ENCODE peak calls at places on chromosomes 13 and 19, in eight cellular contexts. G, F, U, B, Q, O, C and Z are unnamed samples.

GRCh38 chr19:50290775-50291174 is 38.4 kb downstream of the KCNC3 start:
- DNase-seq in F (no peak), O (no peak), B (no peak), G (no peak), U (no peak), Q (no peak), C (no peak), Z (no peak)

GRCh38 chr13:64640002-64640401 is 2590.1 kb downstream of the PCDH9 start:
- DNase-seq in O (no peak), C (no peak), Q (no peak), U (no peak), G (no peak), B (no peak), F (no peak), Z (no peak)

GRCh38 chr13:49584771-49585182 is 581 bp downstream of the RCBTB1 start:
- DNase-seq in B (no peak), O (peak; percentile 9), Q (no peak), G (no peak), F (no peak), U (no peak), C (no peak), Z (no peak)

GRCh38 chr19:55626350-55626749 is 2.0 kb upstream of the ZNF784 start:
- DNase-seq in C (no peak), G (no peak), F (no peak), B (no peak), Q (no peak), U (no peak), O (no peak), Z (no peak)

GRCh38 chr19:986083-986482 is 1.9 kb downstream of the WDR18 start:
- DNase-seq in U (no peak), G (no peak), F (no peak), B (no peak), O (no peak), C (no peak), Q (no peak), Z (no peak)

GRCh38 chr19:15101479-15102082 is 5.6 kb upstream of the SYDE1 start:
- DNase-seq in Q (peak; percentile 87), U (no peak), B (peak; percentile 31), F (peak; percentile 30), C (peak; percentile 34), O (peak; percentile 53), G (no peak), Z (peak; percentile 64)

GRCh38 chr13:44447783-44448182 is 74.2 kb downstream of the SERP2 start:
- DNase-seq in F (no peak), B (no peak), U (no peak), G (no peak), Q (no peak), C (no peak), O (no peak), Z (no peak)

GRCh38 chr13:31518666-31519065 is 220.7 kb upstream of the RXFP2 start:
- DNase-seq in G (no peak), B (no peak), U (no peak), F (no peak), O (no peak), Q (no peak), C (no peak), Z (no peak)

GRCh38 chr13:33263976-33264619 is 21.5 kb downstream of the STARD13 start:
- DNase-seq in B (no peak), O (no peak), G (no peak), U (no peak), Q (no peak), C (no peak), F (no peak), Z (no peak)

GRCh38 chr13:43767351-43767901 is 19.3 kb downstream of the ENOX1 start:
- DNase-seq in U (no peak), O (no peak), Q (no peak), C (no peak), F (no peak), B (no peak), G (no peak), Z (peak; percentile 62)

GRCh38 chr13:61029064-61029463 is 386.6 kb downstream of the PCDH20 start:
- DNase-seq in U (no peak), B (no peak), O (no peak), F (no peak), C (no peak), G (no peak), Q (no peak), Z (peak; percentile 18)

GRCh38 chr19:20359933-20360720 is 193.1 kb downstream of the ZNF486 start:
- DNase-seq in G (no peak), U (no peak), B (no peak), F (no peak), C (no peak), Q (peak; percentile 88), O (peak; percentile 1), Z (peak; percentile 78)

GRCh38 chr13:34303346-34303745 is 485.4 kb downstream of the RFC3 start:
- DNase-seq in U (no peak), F (no peak), B (no peak), Q (no peak), C (peak; percentile 2), O (no peak), G (no peak), Z (no peak)

GRCh38 chr19:33224694-33225457 is 774 bp downstream of the SLC7A10 start:
- DNase-seq in F (no peak), U (no peak), C (no peak), O (no peak), G (no peak), B (no peak), Q (no peak), Z (no peak)

GRCh38 chr19:916645-917322 is 349 bp upstream of the KISS1R start:
- DNase-seq in Q (peak; percentile 79), O (peak; percentile 94), C (no peak), B (no peak), U (no peak), F (no peak), G (no peak), Z (no peak)

GRCh38 chr19:5926641-5927438 is 12.8 kb downstream of the CAPS start:
- DNase-seq in C (no peak), O (no peak), Q (no peak), U (no peak), B (no peak), F (no peak), G (no peak), Z (no peak)

GRCh38 chr13:24159362-24159761 is 1.2 kb upstream of the SPATA13 start:
- DNase-seq in Q (no peak), G (no peak), F (no peak), U (no peak), B (no peak), C (no peak), O (no peak), Z (no peak)

GRCh38 chr13:51734786-51735185 is 69.2 kb downstream of the DHRS12 start:
- DNase-seq in O (no peak), Q (no peak), C (no peak), B (no peak), F (no peak), G (no peak), U (no peak), Z (no peak)

GRCh38 chr13:50428183-50428877 is 413.1 kb downstream of the KCNRG start:
- DNase-seq in F (no peak), U (no peak), Q (no peak), G (no peak), B (no peak), C (no peak), O (no peak), Z (no peak)

GRCh38 chr13:92578358-92578757 is 648.2 kb upstream of the GPC6 start:
- DNase-seq in B (no peak), F (no peak), G (no peak), O (no peak), Q (no peak), C (no peak), U (no peak), Z (no peak)

GRCh38 chr13:92574499-92574898 is 652.1 kb upstream of the GPC6 start:
- DNase-seq in O (no peak), U (no peak), C (no peak), F (no peak), Q (no peak), G (no peak), B (no peak), Z (no peak)

GRCh38 chr13:92572190-92572589 is 654.4 kb upstream of the GPC6 start:
- DNase-seq in U (no peak), F (no peak), Q (no peak), C (no peak), B (no peak), O (no peak), G (no peak), Z (no peak)

GRCh38 chr13:92575782-92576181 is 650.8 kb upstream of the GPC6 start:
- DNase-seq in G (no peak), C (no peak), U (no peak), O (no peak), Q (no peak), F (no peak), B (no peak), Z (no peak)

GRCh38 chr13:92573467-92574057 is 653.0 kb upstream of the GPC6 start:
- DNase-seq in F (no peak), C (no peak), U (no peak), Q (peak; percentile 48), O (peak; percentile 37), G (no peak), B (no peak), Z (peak; percentile 31)
- TF ChIP-seq CTCF in F (peak; percentile 10), C (peak; percentile 31), U (no peak), Q (peak; percentile 56), O (peak; percentile 43), G (no peak), B (no peak), Z (peak; percentile 67)

GRCh38 chr19:48006762-48007161 is 12.3 kb downstream of the ELSPBP1 start:
- DNase-seq in B (no peak), C (no peak), Q (peak; percentile 61), F (no peak), G (no peak), O (peak; percentile 43), U (no peak), Z (no peak)
- TF ChIP-seq CTCF in B (no peak), C (peak; percentile 43), Q (peak; percentile 31), F (peak; percentile 58), G (no peak), O (peak; percentile 55), U (no peak), Z (no peak)

GRCh38 chr19:10984166-10984735 is 23.4 kb downstream of the SMARCA4 start:
- DNase-seq in G (no peak), C (no peak), F (no peak), Q (no peak), O (no peak), U (no peak), B (no peak), Z (no peak)
- TF ChIP-seq CTCF in G (no peak), C (no peak), F (no peak), Q (peak; percentile 13), O (no peak), U (no peak), B (no peak), Z (no peak)

GRCh38 chr19:16831531-16831930 is 2.3 kb downstream of the SIN3B start:
- DNase-seq in C (no peak), B (no peak), U (no peak), O (no peak), G (no peak), Q (no peak), F (no peak), Z (no peak)

GRCh38 chr19:16834747-16835146 is 5.5 kb downstream of the SIN3B start:
- DNase-seq in Q (no peak), C (no peak), U (no peak), F (no peak), B (no peak), O (no peak), G (no peak), Z (no peak)

GRCh38 chr19:16836906-16837362 is 7.7 kb downstream of the SIN3B start:
- DNase-seq in U (no peak), F (no peak), B (no peak), Q (no peak), G (no peak), C (no peak), O (no peak), Z (no peak)

GRCh38 chr19:16841391-16841926 is 12.3 kb downstream of the SIN3B start:
- DNase-seq in O (no peak), C (no peak), U (no peak), G (no peak), B (no peak), F (no peak), Q (no peak), Z (no peak)

GRCh38 chr19:16836115-16836905 is 7.1 kb downstream of the SIN3B start:
- DNase-seq in F (no peak), O (peak; percentile 72), U (no peak), C (no peak), Q (no peak), G (no peak), B (no peak), Z (no peak)
- TF ChIP-seq CTCF in F (no peak), O (peak; percentile 60), U (no peak), C (no peak), Q (peak; percentile 58), G (no peak), B (no peak), Z (no peak)